ENCODE peak calls at places on chromosome 1, in eight cellular contexts. One of them, this sample, is unnamed.

GRCh38 chr1:214957330-214958137 is 125.0 kb upstream of the KCNK2 start:
- DNase-seq in upper lobe of left lung: no peak
- DNase-seq in breast epithelium: no peak
- DNase-seq in transverse colon: no peak
- DNase-seq in stomach: no peak
- DNase-seq in HepG2: no peak
- DNase-seq in Panc1: no peak
- DNase-seq in SK-N-SH: no peak
- DNase-seq in this sample: peak

GRCh38 chr1:1978108-1978507 is 25.5 kb downstream of the CFAP74 start:
- DNase-seq in SK-N-SH: no peak
- DNase-seq in breast epithelium: no peak
- DNase-seq in Panc1: no peak
- DNase-seq in stomach: no peak
- DNase-seq in upper lobe of left lung: peak
- DNase-seq in transverse colon: no peak
- DNase-seq in HepG2: no peak
- DNase-seq in this sample: no peak

GRCh38 chr1:24694380-24694843 is 50.8 kb upstream of the CLIC4 start:
- DNase-seq in upper lobe of left lung: no peak
- DNase-seq in breast epithelium: no peak
- DNase-seq in SK-N-SH: peak
- DNase-seq in Panc1: no peak
- DNase-seq in HepG2: no peak
- DNase-seq in transverse colon: no peak
- DNase-seq in stomach: no peak
- DNase-seq in this sample: no peak

GRCh38 chr1:197967066-197967465 is 49.9 kb downstream of the LHX9 start:
- DNase-seq in HepG2: no peak
- DNase-seq in upper lobe of left lung: no peak
- DNase-seq in breast epithelium: no peak
- DNase-seq in transverse colon: no peak
- DNase-seq in SK-N-SH: no peak
- DNase-seq in Panc1: no peak
- DNase-seq in stomach: no peak
- DNase-seq in this sample: no peak

GRCh38 chr1:109509176-109510134 is at the start of gene AMIGO1:
- DNase-seq in stomach: peak
- DNase-seq in HepG2: no peak
- DNase-seq in upper lobe of left lung: peak
- DNase-seq in Panc1: no peak
- DNase-seq in SK-N-SH: peak
- DNase-seq in breast epithelium: no peak
- DNase-seq in transverse colon: peak
- DNase-seq in this sample: no peak

GRCh38 chr1:42433324-42433860 is 22.4 kb downstream of the ZMYND12 start:
- DNase-seq in breast epithelium: no peak
- DNase-seq in upper lobe of left lung: no peak
- DNase-seq in transverse colon: no peak
- DNase-seq in stomach: no peak
- DNase-seq in HepG2: no peak
- DNase-seq in SK-N-SH: no peak
- DNase-seq in Panc1: no peak
- DNase-seq in this sample: no peak

GRCh38 chr1:46818591-46818990 is 19.7 kb downstream of the CYP4B1 start:
- DNase-seq in SK-N-SH: no peak
- DNase-seq in stomach: no peak
- DNase-seq in upper lobe of left lung: no peak
- DNase-seq in Panc1: no peak
- DNase-seq in HepG2: no peak
- DNase-seq in transverse colon: no peak
- DNase-seq in breast epithelium: no peak
- DNase-seq in this sample: no peak

GRCh38 chr1:119462964-119463363 is 44.0 kb upstream of the HSD3B1 start:
- DNase-seq in upper lobe of left lung: no peak
- DNase-seq in transverse colon: no peak
- DNase-seq in SK-N-SH: no peak
- DNase-seq in stomach: no peak
- DNase-seq in HepG2: no peak
- DNase-seq in breast epithelium: no peak
- DNase-seq in Panc1: no peak
- DNase-seq in this sample: no peak

GRCh38 chr1:166905136-166905535 is 29.1 kb upstream of the TADA1 start:
- DNase-seq in breast epithelium: no peak
- DNase-seq in Panc1: no peak
- DNase-seq in upper lobe of left lung: no peak
- DNase-seq in SK-N-SH: no peak
- DNase-seq in HepG2: no peak
- DNase-seq in transverse colon: no peak
- DNase-seq in stomach: no peak
- DNase-seq in this sample: no peak

GRCh38 chr1:243407284-243408018 is 151.6 kb downstream of the SDCCAG8 start:
- DNase-seq in stomach: no peak
- DNase-seq in Panc1: no peak
- DNase-seq in transverse colon: no peak
- DNase-seq in HepG2: no peak
- DNase-seq in upper lobe of left lung: no peak
- DNase-seq in breast epithelium: no peak
- DNase-seq in SK-N-SH: no peak
- DNase-seq in this sample: no peak

GRCh38 chr1:170664828-170665617 is 1.1 kb downstream of the PRRX1 start:
- DNase-seq in SK-N-SH: peak
- DNase-seq in stomach: no peak
- DNase-seq in HepG2: no peak
- DNase-seq in Panc1: no peak
- DNase-seq in breast epithelium: no peak
- DNase-seq in upper lobe of left lung: peak
- DNase-seq in transverse colon: peak
- DNase-seq in this sample: no peak

GRCh38 chr1:90959352-90960206 is 62.3 kb downstream of the ZNF644 start:
- DNase-seq in HepG2: peak
- DNase-seq in stomach: no peak
- DNase-seq in transverse colon: no peak
- DNase-seq in upper lobe of left lung: no peak
- DNase-seq in Panc1: peak
- DNase-seq in SK-N-SH: no peak
- DNase-seq in breast epithelium: no peak
- DNase-seq in this sample: peak

GRCh38 chr1:38005195-38006007 is at the start of gene FHL3:
- DNase-seq in Panc1: no peak
- DNase-seq in breast epithelium: no peak
- DNase-seq in upper lobe of left lung: peak
- DNase-seq in SK-N-SH: peak
- DNase-seq in transverse colon: peak
- DNase-seq in stomach: peak
- DNase-seq in HepG2: peak
- DNase-seq in this sample: no peak

GRCh38 chr1:64495878-64496277 is 25.9 kb downstream of the CACHD1 start:
- DNase-seq in Panc1: no peak
- DNase-seq in breast epithelium: no peak
- DNase-seq in stomach: peak
- DNase-seq in SK-N-SH: no peak
- DNase-seq in transverse colon: no peak
- DNase-seq in HepG2: no peak
- DNase-seq in upper lobe of left lung: no peak
- DNase-seq in this sample: no peak

GRCh38 chr1:87556326-87556725 is 227.6 kb downstream of the LMO4 start:
- DNase-seq in HepG2: no peak
- DNase-seq in Panc1: no peak
- DNase-seq in stomach: no peak
- DNase-seq in SK-N-SH: no peak
- DNase-seq in breast epithelium: no peak
- DNase-seq in upper lobe of left lung: no peak
- DNase-seq in transverse colon: no peak
- DNase-seq in this sample: no peak

DNA sequence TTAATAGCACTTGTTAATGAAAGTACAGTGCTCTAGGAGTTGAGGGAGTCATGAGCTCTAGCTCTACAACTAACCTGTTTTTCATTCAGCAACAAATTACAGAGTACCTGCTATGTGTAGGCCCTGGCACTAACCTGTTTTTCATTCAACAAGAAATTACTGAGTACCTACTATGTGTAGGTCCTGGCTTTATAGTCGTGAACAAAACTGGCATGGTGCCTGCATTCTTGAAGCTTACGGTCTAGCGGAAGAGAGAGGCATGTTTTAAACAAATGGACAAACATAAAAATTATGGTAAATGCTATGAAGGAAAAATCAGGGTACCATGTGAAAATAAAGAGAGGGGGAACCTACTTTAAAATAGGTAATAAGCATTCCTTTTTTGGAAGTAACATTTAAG is 2.2 kb upstream of the UBAP2L start:
- DNase-seq in stomach: no peak
- DNase-seq in breast epithelium: no peak
- DNase-seq in SK-N-SH: no peak
- DNase-seq in upper lobe of left lung: no peak
- DNase-seq in Panc1: no peak
- DNase-seq in transverse colon: no peak
- DNase-seq in HepG2: no peak
- DNase-seq in this sample: no peak
- H3K4me3 ChIP-seq in stomach: peak
- H3K4me3 ChIP-seq in breast epithelium: peak
- H3K4me3 ChIP-seq in SK-N-SH: no peak
- H3K4me3 ChIP-seq in upper lobe of left lung: peak
- H3K4me3 ChIP-seq in Panc1: peak
- H3K4me3 ChIP-seq in transverse colon: peak
- H3K4me3 ChIP-seq in HepG2: peak
- H3K4me3 ChIP-seq in this sample: peak

GRCh38 chr1:151006331-151007052 is at the start of gene MINDY1:
- DNase-seq in HepG2: peak
- DNase-seq in SK-N-SH: peak
- DNase-seq in breast epithelium: peak
- DNase-seq in stomach: peak
- DNase-seq in upper lobe of left lung: no peak
- DNase-seq in Panc1: no peak
- DNase-seq in transverse colon: peak
- DNase-seq in this sample: peak
- TF ChIP-seq POLR2AphosphoS5 in HepG2: peak
- TF ChIP-seq POLR2AphosphoS5 in SK-N-SH: peak
- TF ChIP-seq POLR2AphosphoS5 in breast epithelium: peak
- TF ChIP-seq POLR2AphosphoS5 in stomach: peak
- TF ChIP-seq POLR2AphosphoS5 in upper lobe of left lung: peak
- TF ChIP-seq POLR2AphosphoS5 in Panc1: no peak
- TF ChIP-seq POLR2AphosphoS5 in transverse colon: peak
- TF ChIP-seq POLR2AphosphoS5 in this sample: no peak

GRCh38 chr1:110617116-110617515 is 11.0 kb upstream of the KCNA2 start:
- DNase-seq in HepG2: no peak
- DNase-seq in Panc1: no peak
- DNase-seq in stomach: no peak
- DNase-seq in breast epithelium: no peak
- DNase-seq in SK-N-SH: no peak
- DNase-seq in transverse colon: no peak
- DNase-seq in upper lobe of left lung: no peak
- DNase-seq in this sample: no peak

GRCh38 chr1:110619412-110620249 is 13.5 kb upstream of the KCNA2 start:
- DNase-seq in breast epithelium: peak
- DNase-seq in HepG2: peak
- DNase-seq in upper lobe of left lung: peak
- DNase-seq in SK-N-SH: peak
- DNase-seq in stomach: peak
- DNase-seq in transverse colon: peak
- DNase-seq in Panc1: peak
- DNase-seq in this sample: peak

GRCh38 chr1:110620250-110620615 is 14.1 kb upstream of the KCNA2 start:
- DNase-seq in SK-N-SH: no peak
- DNase-seq in stomach: no peak
- DNase-seq in upper lobe of left lung: no peak
- DNase-seq in transverse colon: peak
- DNase-seq in Panc1: no peak
- DNase-seq in HepG2: no peak
- DNase-seq in breast epithelium: no peak
- DNase-seq in this sample: no peak

GRCh38 chr1:110617589-110617988 is 11.4 kb upstream of the KCNA2 start:
- DNase-seq in stomach: no peak
- DNase-seq in upper lobe of left lung: no peak
- DNase-seq in HepG2: no peak
- DNase-seq in breast epithelium: no peak
- DNase-seq in SK-N-SH: no peak
- DNase-seq in transverse colon: no peak
- DNase-seq in Panc1: no peak
- DNase-seq in this sample: no peak

DNA sequence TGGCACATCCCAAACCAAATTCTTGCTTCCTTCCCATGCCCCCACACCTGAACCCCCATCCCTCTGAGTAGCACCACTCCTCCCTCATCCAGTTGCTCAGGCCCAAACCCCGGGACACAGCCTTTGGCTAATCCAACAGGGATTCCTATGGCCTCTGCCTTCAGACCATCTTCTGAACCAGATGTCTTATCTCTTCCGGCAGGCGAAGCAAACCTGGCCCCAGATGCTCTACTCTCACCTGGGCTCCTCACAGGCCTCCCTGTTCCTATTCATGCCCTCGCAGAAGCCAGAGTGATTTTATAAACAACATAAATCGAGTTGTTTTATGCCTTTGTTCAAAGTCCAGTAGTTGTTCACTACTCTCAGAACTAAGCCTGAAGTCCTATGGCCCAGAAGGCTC is 12.5 kb upstream of the KCNA2 start:
- DNase-seq in Panc1: no peak
- DNase-seq in breast epithelium: no peak
- DNase-seq in upper lobe of left lung: no peak
- DNase-seq in stomach: no peak
- DNase-seq in HepG2: no peak
- DNase-seq in transverse colon: no peak
- DNase-seq in SK-N-SH: no peak
- DNase-seq in this sample: no peak
- H3K4me3 ChIP-seq in Panc1: no peak
- H3K4me3 ChIP-seq in breast epithelium: no peak
- H3K4me3 ChIP-seq in upper lobe of left lung: no peak
- H3K4me3 ChIP-seq in stomach: no peak
- H3K4me3 ChIP-seq in HepG2: no peak
- H3K4me3 ChIP-seq in transverse colon: no peak
- H3K4me3 ChIP-seq in SK-N-SH: no peak
- H3K4me3 ChIP-seq in this sample: no peak

GRCh38 chr1:224731633-224732032 is 115.5 kb downstream of the CNIH3 start:
- DNase-seq in stomach: no peak
- DNase-seq in upper lobe of left lung: no peak
- DNase-seq in Panc1: no peak
- DNase-seq in transverse colon: no peak
- DNase-seq in HepG2: no peak
- DNase-seq in SK-N-SH: no peak
- DNase-seq in breast epithelium: no peak
- DNase-seq in this sample: no peak

GRCh38 chr1:224734261-224734935 is 118.3 kb downstream of the CNIH3 start:
- DNase-seq in transverse colon: no peak
- DNase-seq in SK-N-SH: no peak
- DNase-seq in Panc1: no peak
- DNase-seq in upper lobe of left lung: no peak
- DNase-seq in breast epithelium: no peak
- DNase-seq in stomach: no peak
- DNase-seq in HepG2: no peak
- DNase-seq in this sample: no peak

GRCh38 chr1:224733021-224733911 is 117.1 kb downstream of the CNIH3 start:
- DNase-seq in HepG2: peak
- DNase-seq in upper lobe of left lung: peak
- DNase-seq in transverse colon: no peak
- DNase-seq in stomach: no peak
- DNase-seq in SK-N-SH: peak
- DNase-seq in breast epithelium: peak
- DNase-seq in Panc1: no peak
- DNase-seq in this sample: no peak

GRCh38 chr1:224730950-224731349 is 114.8 kb downstream of the CNIH3 start:
- DNase-seq in stomach: no peak
- DNase-seq in HepG2: no peak
- DNase-seq in transverse colon: no peak
- DNase-seq in breast epithelium: no peak
- DNase-seq in upper lobe of left lung: no peak
- DNase-seq in Panc1: no peak
- DNase-seq in SK-N-SH: no peak
- DNase-seq in this sample: no peak

GRCh38 chr1:224732367-224733006 is 116.4 kb downstream of the CNIH3 start:
- DNase-seq in HepG2: peak
- DNase-seq in breast epithelium: peak
- DNase-seq in upper lobe of left lung: no peak
- DNase-seq in Panc1: no peak
- DNase-seq in stomach: peak
- DNase-seq in SK-N-SH: no peak
- DNase-seq in transverse colon: no peak
- DNase-seq in this sample: no peak
- TF ChIP-seq POLR2AphosphoS5 in HepG2: no peak
- TF ChIP-seq POLR2AphosphoS5 in breast epithelium: no peak
- TF ChIP-seq POLR2AphosphoS5 in upper lobe of left lung: no peak
- TF ChIP-seq POLR2AphosphoS5 in Panc1: no peak
- TF ChIP-seq POLR2AphosphoS5 in stomach: no peak
- TF ChIP-seq POLR2AphosphoS5 in SK-N-SH: no peak
- TF ChIP-seq POLR2AphosphoS5 in transverse colon: no peak
- TF ChIP-seq POLR2AphosphoS5 in this sample: no peak

This sample was measured in HL-60.